ENCODE peak calls at places on chromosome 21, in six cellular contexts. U is naive B cell; F is activated CD8-positive, alpha-beta memory T cell treated with anti-CD3 and anti-CD28 coated beads, Interleukin-2, amount 50 U/mL, for 4 hours; R is Calu3; S is dermis microvascular lymphatic vessel endothelial cell; X is GM12892. M is an unnamed sample.

GRCh38 chr21:36504067-36505058 is 24.4 kb upstream of the CLDN14 start:
- DNase-seq in U (peak), F (peak), R (peak), S (peak), X (no peak), M (peak)

GRCh38 chr21:39020751-39021474 is 162.3 kb downstream of the PSMG1 start:
- DNase-seq in U (no peak), F (no peak), R (no peak), S (peak), X (no peak), M (no peak)

GRCh38 chr21:31654340-31654739 is 5.2 kb upstream of the SOD1 start:
- DNase-seq in U (no peak), F (no peak), R (no peak), S (no peak), X (no peak), M (no peak)

GRCh38 chr21:25421327-25422028 is 185.8 kb downstream of the MRPL39 start:
- DNase-seq in U (peak), F (peak), R (peak), S (peak), X (no peak), M (peak)

GRCh38 chr21:41156128-41156527 is 11.8 kb upstream of the BACE2 start:
- DNase-seq in U (no peak), F (no peak), R (no peak), S (no peak), X (no peak), M (no peak)

GRCh38 chr21:15495965-15496364 is 233.8 kb upstream of the USP25 start:
- DNase-seq in U (no peak), F (no peak), R (no peak), S (peak), X (no peak), M (no peak)

GRCh38 chr21:44789880-44790279 is 11.7 kb downstream of the UBE2G2 start:
- DNase-seq in U (no peak), F (no peak), R (no peak), S (no peak), X (no peak), M (no peak)

GRCh38 chr21:21631961-21632360 is 633.8 kb downstream of the NCAM2 start:
- DNase-seq in U (no peak), F (no peak), R (no peak), S (no peak), X (no peak), M (no peak)

GRCh38 chr21:34074283-34075098 is 1.1 kb downstream of the MRPS6 start:
- DNase-seq in U (no peak), F (no peak), R (no peak), S (no peak), X (no peak), M (no peak)

GRCh38 chr21:31282095-31282709 is 61.9 kb downstream of the TIAM1 start:
- DNase-seq in U (no peak), F (no peak), R (no peak), S (no peak), X (no peak), M (no peak)

GRCh38 chr21:33451634-33452071 is 28.1 kb downstream of the TMEM50B start:
- DNase-seq in U (no peak), F (no peak), R (no peak), S (no peak), X (no peak), M (no peak)

GRCh38 chr21:43832158-43832550 is 32.9 kb upstream of the AGPAT3 start:
- DNase-seq in U (no peak), F (no peak), R (no peak), S (no peak), X (no peak), M (peak)

GRCh38 chr21:32411366-32412161 is 942 bp upstream of the EVA1C start:
- DNase-seq in U (no peak), F (peak), R (peak), S (no peak), X (no peak), M (peak)

GRCh38 chr21:43585924-43586411 is 73.3 kb downstream of the HSF2BP start:
- DNase-seq in U (no peak), F (no peak), R (peak), S (peak), X (no peak), M (no peak)

GRCh38 chr21:36209626-36210171 is 53.1 kb downstream of the DOP1B start:
- DNase-seq in U (peak), F (peak), R (peak), S (peak), X (peak), M (peak)

GRCh38 chr21:18899261-18899660 is 495.7 kb upstream of the TMPRSS15 start:
- DNase-seq in U (no peak), F (no peak), R (no peak), S (no peak), X (no peak), M (no peak)

M was measured in Peyer's patch.